ENCODE peak calls at places on chromosomes 13 and 19, in ten cellular contexts. W is stimulated activated CD4-positive, alpha-beta T cell treated with anti-CD3 and anti-CD28 coated beads, Interleukin-4, amount 100 ng/mL, for 1 hour; C is nephron progenitor cell; Z is stimulated activated CD8-positive, alpha-beta memory T cell treated with anti-CD3 and anti-CD28 coated beads, Interleukin-15, amount 100 ng/mL, for 24 hours; E is activated T-cell treated with anti-CD3 and anti-CD28 coated beads, Interleukin-2, amount 50 U/mL, for 72 hours; T is anterior cingulate cortex; A is CD4-positive, alpha-beta T cell; L is T follicular helper cell; V is lower leg skin; Q is frontal cortex. K is an unnamed sample.

GRCh38 chr19:56725829-56726424 is 54.4 kb upstream of the ZNF835 start:
- DNase-seq in A (no peak), Z (no peak), V (no peak), Q (no peak), C (no peak), L (no peak), E (no peak), T (peak; percentile 40), W (no peak), K (peak; percentile 0)

GRCh38 chr19:5369962-5370367 is 29.4 kb upstream of the PTPRS start:
- DNase-seq in V (no peak), T (no peak), Z (peak; percentile 39), E (peak; percentile 73), C (peak; percentile 81), Q (no peak), L (peak; percentile 9), A (peak; percentile 36), W (peak; percentile 50), K (peak; percentile 16)

GRCh38 chr19:43624933-43625332 is 5.5 kb upstream of the ZNF428 start:
- DNase-seq in T (no peak), Z (peak; percentile 56), C (peak; percentile 69), V (peak; percentile 69), L (peak; percentile 84), Q (no peak), W (peak; percentile 89), E (peak; percentile 90), A (peak; percentile 86), K (peak; percentile 53)

GRCh38 chr19:13022859-13023636 is 27.8 kb downstream of the NFIX start:
- DNase-seq in T (peak; percentile 82), V (peak; percentile 91), L (no peak), Q (peak; percentile 75), A (no peak), E (no peak), W (no peak), C (no peak), Z (no peak), K (peak; percentile 97)

GRCh38 chr19:13790354-13790753 is 4.9 kb upstream of the ZSWIM4 start:
- DNase-seq in T (no peak), C (no peak), A (no peak), V (no peak), L (no peak), Q (no peak), Z (no peak), E (no peak), W (no peak), K (peak; percentile 86)

GRCh38 chr13:32443111-32443510 is 15.2 kb upstream of the N4BP2L1 start:
- DNase-seq in E (no peak), A (no peak), C (no peak), W (peak; percentile 23), Q (peak; percentile 21), L (peak; percentile 24), T (no peak), V (no peak), Z (no peak), K (peak; percentile 49)

GRCh38 chr19:37087110-37087509 is 8.9 kb downstream of the ZNF420 start:
- DNase-seq in E (no peak), A (no peak), Z (no peak), Q (no peak), T (no peak), C (no peak), L (no peak), W (no peak), V (no peak), K (no peak)

GRCh38 chr19:49918089-49918488 is 10.9 kb upstream of the ATF5 start:
- DNase-seq in V (no peak), Q (no peak), E (no peak), A (no peak), C (no peak), Z (no peak), T (no peak), L (no peak), W (no peak), K (no peak)

GRCh38 chr13:109369357-109370052 is 416.9 kb downstream of the IRS2 start:
- DNase-seq in C (no peak), E (no peak), T (peak; percentile 56), V (no peak), Q (peak; percentile 44), Z (no peak), W (no peak), L (no peak), A (no peak), K (no peak)

GRCh38 chr19:607301-608154 is 17.8 kb downstream of the HCN2 start:
- DNase-seq in V (no peak), Z (no peak), E (no peak), W (no peak), L (no peak), Q (no peak), A (no peak), C (no peak), T (peak; percentile 25), K (no peak)

GRCh38 chr19:45215391-45216191 is 29.6 kb downstream of the EXOC3L2 start:
- DNase-seq in T (no peak), V (no peak), W (no peak), E (no peak), Q (no peak), L (no peak), Z (no peak), C (peak; percentile 56), A (no peak), K (no peak)

GRCh38 chr19:16001481-16002312 is 52.9 kb downstream of the OR10H4 start:
- DNase-seq in A (no peak), L (no peak), T (no peak), W (peak; percentile 32), Q (no peak), V (no peak), Z (no peak), C (no peak), E (peak; percentile 56), K (peak; percentile 84)

GRCh38 chr19:58543826-58544590 is at the start of gene TRIM28:
- DNase-seq in C (peak; percentile 100), V (peak; percentile 98), E (peak; percentile 100), L (peak; percentile 100), W (peak; percentile 100), A (peak; percentile 100), Q (peak; percentile 100), Z (peak; percentile 100), T (no peak), K (peak; percentile 99)

GRCh38 chr19:2983351-2984195 is 6.2 kb downstream of the TLE6 start:
- DNase-seq in E (no peak), T (peak; percentile 59), C (no peak), Q (peak; percentile 73), Z (no peak), V (no peak), A (no peak), L (no peak), W (no peak), K (peak; percentile 74)

GRCh38 chr13:52842440-52842839 is 6.0 kb downstream of the PCDH8 start:
- DNase-seq in E (no peak), L (no peak), Q (no peak), Z (no peak), A (no peak), C (no peak), T (no peak), V (no peak), W (no peak), K (no peak)

GRCh38 chr19:14366529-14366928 is 14.7 kb upstream of the ADGRE5 start:
- DNase-seq in C (peak; percentile 47), L (peak; percentile 92), T (peak; percentile 38), V (peak; percentile 63), W (peak; percentile 84), Q (no peak), E (peak; percentile 91), Z (peak; percentile 43), A (peak; percentile 92), K (peak; percentile 76)

GRCh38 chr19:16078311-16078758 is 2.0 kb downstream of the TPM4 start:
- DNase-seq in Q (no peak), A (no peak), W (no peak), Z (no peak), T (no peak), L (no peak), C (no peak), V (no peak), E (peak; percentile 39), K (no peak)

GRCh38 chr19:2555422-2556220 is 79.7 kb downstream of the GADD45B start:
- DNase-seq in Z (no peak), T (no peak), L (no peak), C (no peak), A (no peak), W (no peak), E (no peak), Q (no peak), V (no peak), K (no peak)

GRCh38 chr13:84844473-84844872 is 954.7 kb downstream of the SLITRK6 start:
- DNase-seq in C (no peak), E (no peak), V (no peak), Z (no peak), L (no peak), T (no peak), W (no peak), Q (peak; percentile 5), A (no peak), K (no peak)

GRCh38 chr19:4866595-4867424 is 657 bp downstream of the PLIN3 start:
- DNase-seq in Z (no peak), E (peak; percentile 54), C (peak; percentile 52), V (peak; percentile 67), Q (no peak), W (peak; percentile 56), T (no peak), L (peak; percentile 31), A (peak; percentile 49), K (peak; percentile 60)

GRCh38 chr13:98822238-98822606 is 69.8 kb upstream of the SLC15A1 start:
- DNase-seq in L (no peak), Q (no peak), C (no peak), V (no peak), A (no peak), Z (no peak), T (no peak), E (no peak), W (no peak), K (no peak)

GRCh38 chr19:35733180-35734125 is 8.8 kb downstream of the IGFLR1 start:
- DNase-seq in C (no peak), Q (no peak), W (no peak), E (no peak), V (no peak), T (no peak), A (no peak), L (no peak), Z (no peak), K (no peak)

GRCh38 chr13:21849323-21849722 is 178.4 kb downstream of the FGF9 start:
- DNase-seq in Z (no peak), Q (peak; percentile 15), V (no peak), C (peak; percentile 6), E (peak; percentile 3), T (no peak), L (no peak), W (no peak), A (no peak), K (peak; percentile 37)

GRCh38 chr13:44238011-44238421 is 135.6 kb upstream of the SERP2 start:
- DNase-seq in E (no peak), T (no peak), Q (no peak), Z (no peak), V (no peak), C (no peak), A (no peak), L (no peak), W (no peak), K (peak; percentile 72)

GRCh38 chr19:33521480-33522370 is at the start of gene PEPD:
- DNase-seq in A (peak; percentile 81), E (peak; percentile 85), C (peak; percentile 94), T (peak; percentile 93), W (peak; percentile 85), Z (peak; percentile 75), Q (peak; percentile 100), V (peak; percentile 87), L (peak; percentile 65), K (peak; percentile 89)

GRCh38 chr19:47156861-47157454 is 26.3 kb downstream of the SAE1 start:
- DNase-seq in Z (no peak), A (no peak), V (no peak), L (no peak), T (no peak), C (no peak), E (peak; percentile 28), Q (no peak), W (no peak), K (peak; percentile 47)

GRCh38 chr19:371501-372160 is 27.0 kb upstream of the MIER2 start:
- DNase-seq in W (no peak), L (no peak), A (no peak), E (no peak), C (no peak), Q (no peak), Z (no peak), T (no peak), V (no peak), K (peak; percentile 22)

GRCh38 chr13:111066544-111066943 is 48.6 kb upstream of the ARHGEF7 start:
- DNase-seq in A (no peak), W (no peak), Q (no peak), T (no peak), V (no peak), L (no peak), Z (no peak), C (no peak), E (no peak), K (no peak)

K was measured in fibroblast of villous mesenchyme.